ENCODE peak calls at places on chromosome 10, in ten cellular contexts. H is right cardiac atrium, G is heart left ventricle, B is heart right ventricle, Y is fibroblast of lung, L is cardiac muscle cell, P is IMR-90, U is spleen, O is astrocyte, Q is right atrium auricular region. R is an unnamed sample.

GRCh38 chr10:11588878-11589277 is 22.6 kb downstream of the USP6NL start:
- DNase-seq in B (no peak), H (no peak), Y (no peak), L (no peak), Q (no peak), G (no peak), U (no peak), O (no peak), P (no peak), R (no peak)

GRCh38 chr10:84429926-84430520 is 101.6 kb downstream of the CCSER2 start:
- DNase-seq in P (peak; percentile 47), O (no peak), U (peak; percentile 80), G (peak; percentile 65), H (peak; percentile 77), Q (no peak), B (peak; percentile 26), Y (peak; percentile 53), L (peak; percentile 62), R (peak; percentile 53)

GRCh38 chr10:110903280-110904278 is 15.4 kb downstream of the BBIP1 start:
- DNase-seq in P (peak; percentile 26), Y (no peak), G (no peak), Q (no peak), B (no peak), O (no peak), L (no peak), U (no peak), H (no peak), R (no peak)

GRCh38 chr10:93542358-93542791 is 24.1 kb upstream of the FFAR4 start:
- DNase-seq in O (no peak), G (peak; percentile 76), H (peak; percentile 88), Q (peak; percentile 68), Y (peak; percentile 39), P (peak; percentile 9), U (no peak), B (peak; percentile 71), L (peak; percentile 63), R (no peak)

GRCh38 chr10:21174670-21175495 is 277.8 kb upstream of the NEBL start:
- DNase-seq in Y (no peak), U (no peak), P (no peak), B (no peak), Q (no peak), O (no peak), G (no peak), L (no peak), H (no peak), R (no peak)

GRCh38 chr10:126734957-126735356 is 64.5 kb upstream of the C10orf90 start:
- DNase-seq in Y (peak; percentile 26), H (no peak), U (no peak), G (no peak), Q (no peak), O (no peak), B (no peak), P (no peak), L (peak; percentile 5), R (no peak)

GRCh38 chr10:129658673-129659072 is 191.6 kb downstream of the MGMT start:
- DNase-seq in L (peak; percentile 4), U (no peak), B (no peak), H (no peak), Q (no peak), O (no peak), Y (no peak), P (no peak), G (no peak), R (no peak)

GRCh38 chr10:21523557-21524008 is 1.9 kb downstream of the SKIDA1 start:
- DNase-seq in Q (no peak), L (peak; percentile 62), U (no peak), H (peak; percentile 62), Y (peak; percentile 78), O (no peak), G (no peak), B (no peak), P (peak; percentile 54), R (no peak)

DNA sequence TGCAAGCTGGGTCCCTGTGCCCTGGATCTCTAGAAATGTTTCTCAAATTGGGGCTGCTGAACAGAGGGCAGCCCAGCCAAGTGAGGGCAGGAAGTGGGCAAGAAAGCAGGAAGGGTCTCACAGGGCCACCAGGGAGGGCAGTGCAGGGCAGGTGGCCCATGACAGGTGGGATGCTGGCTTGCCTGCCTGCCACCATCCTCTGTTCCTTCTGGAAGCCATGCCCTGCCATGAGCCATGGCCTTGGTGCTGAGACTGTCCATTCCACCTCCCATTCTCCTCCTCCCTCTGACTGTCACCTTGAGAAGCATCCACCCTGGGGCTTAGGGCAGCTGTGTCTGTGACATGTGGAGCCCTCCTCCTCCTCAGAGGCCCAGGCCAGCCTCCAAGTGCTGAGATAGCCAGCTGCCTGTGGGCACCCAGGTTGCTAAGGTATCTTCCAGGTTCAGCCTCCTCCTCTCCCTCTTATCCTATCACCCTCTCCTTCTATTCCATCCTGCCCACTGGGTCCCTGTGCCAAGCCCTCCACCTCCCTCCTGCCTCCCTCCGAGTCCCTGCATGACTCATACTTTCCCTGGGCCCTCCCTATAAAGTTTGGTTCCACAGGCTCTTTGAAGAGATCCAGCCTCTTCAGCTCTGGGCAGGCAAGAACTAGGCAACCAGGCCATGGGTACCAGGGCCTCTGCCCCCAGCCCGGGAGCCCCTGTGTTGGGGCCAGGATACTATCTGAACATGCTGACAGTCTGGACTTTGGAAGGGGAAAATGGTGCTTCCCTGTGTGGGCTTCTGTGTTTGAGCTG is 1.3 kb downstream of the VSIR start:
- DNase-seq in Y (peak; percentile 64), H (peak; percentile 89), L (peak; percentile 88), U (no peak), O (peak; percentile 68), Q (peak; percentile 90), P (peak; percentile 66), B (peak; percentile 76), G (peak; percentile 83), R (no peak)
- H3K4me1 ChIP-seq in Y (peaks cover 46% of the 10 kb centered on the region), H (peaks cover 27% of the 10 kb centered on the region), L (no peaks in the 10 kb centered on the region), U (peaks cover 86% of the 10 kb centered on the region), O (peaks cover 31% of the 10 kb centered on the region), Q (peaks cover 87% of the 10 kb centered on the region), P (peaks cover 44% of the 10 kb centered on the region), B (peaks cover 93% of the 10 kb centered on the region), G (peaks cover 85% of the 10 kb centered on the region), R (peaks cover 41% of the 10 kb centered on the region)

DNA sequence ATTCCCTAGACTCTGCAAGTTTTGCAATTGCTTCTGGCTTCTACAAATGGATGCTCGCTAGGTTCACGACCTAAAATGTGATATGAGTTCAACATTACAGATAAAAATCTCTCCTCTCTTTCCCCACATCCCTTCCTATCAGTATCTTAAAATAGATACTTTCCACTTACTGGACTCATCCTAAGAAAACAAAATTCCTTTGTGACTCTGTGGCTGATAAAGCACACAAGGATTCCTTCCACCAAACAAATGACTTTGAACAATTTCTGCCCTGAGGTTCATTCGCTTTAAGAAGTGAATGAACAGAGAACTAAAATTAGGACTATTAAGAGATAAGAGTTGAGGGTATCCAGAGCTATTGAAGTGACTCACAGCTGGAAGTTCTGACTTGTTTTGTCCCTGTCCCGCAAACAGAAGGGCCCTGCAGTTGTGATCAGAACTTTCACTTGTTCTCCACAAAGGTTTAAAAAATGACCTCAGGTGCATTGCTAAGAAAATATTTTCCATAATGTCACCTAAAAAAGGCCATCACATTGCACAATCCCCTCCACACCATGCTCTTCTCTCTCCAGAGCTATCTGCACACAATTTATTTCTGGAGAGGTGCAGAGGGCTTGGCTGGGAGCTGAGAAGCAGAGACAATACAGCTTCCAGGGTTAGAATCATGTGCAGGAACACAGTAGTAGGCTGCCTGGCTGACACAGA is 96.1 kb downstream of the PIP4K2A start:
- DNase-seq in L (peak; percentile 59), Q (no peak), P (peak; percentile 69), U (no peak), G (no peak), B (no peak), H (no peak), Y (no peak), O (peak; percentile 82), R (no peak)
- H3K4me1 ChIP-seq in L (peaks cover 59% of the 10 kb centered on the region), Q (peaks cover 67% of the 10 kb centered on the region), P (peaks cover 20% of the 10 kb centered on the region), U (peaks cover 78% of the 10 kb centered on the region), G (peaks cover 78% of the 10 kb centered on the region), B (peaks cover 75% of the 10 kb centered on the region), H (peaks cover 26% of the 10 kb centered on the region), Y (peaks cover 22% of the 10 kb centered on the region), O (peaks cover 43% of the 10 kb centered on the region), R (peaks cover 31% of the 10 kb centered on the region)

GRCh38 chr10:118991326-118991725 is 38.2 kb upstream of the NANOS1 start:
- DNase-seq in H (no peak), P (no peak), U (no peak), G (no peak), L (no peak), B (no peak), O (no peak), Q (peak; percentile 1), Y (no peak), R (no peak)

GRCh38 chr10:118990326-118990725 is 39.2 kb upstream of the NANOS1 start:
- DNase-seq in P (no peak), B (no peak), H (no peak), Y (no peak), L (no peak), G (no peak), O (no peak), U (no peak), Q (no peak), R (no peak)

GRCh38 chr10:118985576-118985975 is 43.9 kb upstream of the NANOS1 start:
- DNase-seq in G (no peak), Q (no peak), P (no peak), Y (no peak), H (no peak), O (no peak), B (no peak), L (no peak), U (no peak), R (no peak)

GRCh38 chr10:118983263-118983662 is 46.3 kb upstream of the NANOS1 start:
- DNase-seq in Q (no peak), P (no peak), B (no peak), G (no peak), O (peak; percentile 7), U (no peak), Y (peak; percentile 4), L (peak; percentile 38), H (no peak), R (no peak)

GRCh38 chr10:118986815-118987790 is 42.4 kb upstream of the NANOS1 start:
- DNase-seq in H (no peak), P (no peak), Q (no peak), L (no peak), U (no peak), Y (no peak), G (no peak), O (no peak), B (no peak), R (no peak)
- H3K4me1 ChIP-seq in H (no peaks in the 10 kb centered on the region), P (no peaks in the 10 kb centered on the region), Q (no peaks in the 10 kb centered on the region), L (no peaks in the 10 kb centered on the region), U (no peaks in the 10 kb centered on the region), Y (no peaks in the 10 kb centered on the region), G (no peaks in the 10 kb centered on the region), O (no peaks in the 10 kb centered on the region), B (no peaks in the 10 kb centered on the region), R (no peaks in the 10 kb centered on the region)

GRCh38 chr10:120506674-120507073 is 49.6 kb downstream of the PLPP4 start:
- DNase-seq in G (no peak), Y (no peak), Q (no peak), H (no peak), U (no peak), L (no peak), P (no peak), O (peak; percentile 74), B (no peak), R (no peak)

GRCh38 chr10:120507175-120507574 is 50.1 kb downstream of the PLPP4 start:
- DNase-seq in H (no peak), P (no peak), O (no peak), U (no peak), Y (no peak), G (no peak), Q (no peak), B (no peak), L (no peak), R (no peak)

GRCh38 chr10:120507651-120508050 is 50.6 kb downstream of the PLPP4 start:
- DNase-seq in P (no peak), L (no peak), U (no peak), Y (no peak), B (no peak), Q (no peak), G (no peak), O (no peak), H (no peak), R (no peak)

GRCh38 chr10:120508966-120509365 is 51.9 kb downstream of the PLPP4 start:
- DNase-seq in Q (no peak), L (no peak), B (no peak), P (no peak), G (no peak), O (no peak), Y (no peak), U (no peak), H (no peak), R (peak; percentile 75)

DNA sequence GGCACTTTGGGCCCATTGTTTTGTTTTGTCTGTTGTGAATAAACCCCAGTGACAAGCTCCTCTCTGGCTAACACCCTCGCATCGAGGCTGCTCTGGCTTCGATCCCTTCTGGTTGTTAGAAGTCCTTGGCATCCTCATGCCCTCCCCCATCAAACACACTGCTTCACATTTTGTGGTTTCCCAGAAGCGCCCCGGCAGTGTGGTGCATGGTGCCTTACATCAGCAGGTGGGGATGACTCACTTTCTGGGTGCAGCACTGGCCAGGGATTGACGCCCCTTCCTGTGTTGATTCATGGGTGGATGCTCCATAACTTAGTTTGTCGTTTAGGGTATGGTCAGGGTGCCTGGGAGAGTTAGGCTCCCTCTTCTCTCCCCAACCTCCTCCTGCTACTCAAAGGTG is 51.4 kb downstream of the PLPP4 start:
- DNase-seq in G (no peak), Q (no peak), O (peak; percentile 99), P (no peak), Y (no peak), H (no peak), U (no peak), B (no peak), L (no peak), R (peak; percentile 90)
- H3K4me1 ChIP-seq in G (no peaks in the 10 kb centered on the region), Q (no peaks in the 10 kb centered on the region), O (peaks cover 74% of the 10 kb centered on the region), P (no peaks in the 10 kb centered on the region), Y (no peaks in the 10 kb centered on the region), H (no peaks in the 10 kb centered on the region), U (no peaks in the 10 kb centered on the region), B (no peaks in the 10 kb centered on the region), L (no peaks in the 10 kb centered on the region), R (peaks cover 67% of the 10 kb centered on the region)

R was measured in keratinocyte.